ENCODE peak calls at places on chromosomes 1 and 21, in nine cellular contexts. J is NCI-H510A treated with DMSO at 0.1 percent for 48 hours; R is EL; Q is lower leg skin; W is retina; X is B cell; K is central memory CD8-positive, alpha-beta T cell; D is glomerular endothelial cell; U is MV-4-11. I is an unnamed sample.

GRCh38 chr1:212179394-212180076 is 105.7 kb upstream of the PPP2R5A start:
- DNase-seq in J (no peak), R (peak), Q (no peak), W (no peak), X (no peak), K (no peak), D (no peak), U (peak), I (peak)

GRCh38 chr1:179046808-179047636 is 21.3 kb downstream of the FAM20B start:
- DNase-seq in J (no peak), R (peak), Q (no peak), W (no peak), X (no peak), K (no peak), D (no peak), U (no peak), I (no peak)

GRCh38 chr1:99173900-99174299 is 90.4 kb upstream of the PLPPR4 start:
- DNase-seq in J (no peak), R (no peak), Q (no peak), W (no peak), X (no peak), K (no peak), D (no peak), U (no peak), I (no peak)

GRCh38 chr21:45338326-45339017 is 50.8 kb upstream of the POFUT2 start:
- DNase-seq in J (no peak), R (no peak), Q (no peak), W (no peak), X (no peak), K (no peak), D (no peak), U (no peak), I (no peak)

GRCh38 chr21:45080639-45081414 is 6.4 kb downstream of the ADARB1 start:
- DNase-seq in J (no peak), R (peak), Q (peak), W (no peak), X (no peak), K (no peak), D (no peak), U (peak), I (peak)

GRCh38 chr1:178871551-178872320 is 859 bp upstream of the ANGPTL1 start:
- DNase-seq in J (no peak), R (no peak), Q (no peak), W (no peak), X (no peak), K (no peak), D (no peak), U (no peak), I (no peak)

GRCh38 chr21:28699186-28699585 is 293.5 kb downstream of the LTN1 start:
- DNase-seq in J (no peak), R (no peak), Q (no peak), W (no peak), X (no peak), K (no peak), D (no peak), U (no peak), I (no peak)

GRCh38 chr1:66396212-66396890 is 137.6 kb upstream of the SGIP1 start:
- DNase-seq in J (no peak), R (no peak), Q (no peak), W (no peak), X (no peak), K (no peak), D (no peak), U (peak), I (no peak)

GRCh38 chr21:45388611-45389296 is 16.2 kb upstream of the COL18A1 start:
- DNase-seq in J (no peak), R (no peak), Q (peak), W (no peak), X (no peak), K (no peak), D (no peak), U (no peak), I (no peak)

GRCh38 chr1:49136738-49137251 is 360.1 kb upstream of the BEND5 start:
- DNase-seq in J (no peak), R (no peak), Q (no peak), W (no peak), X (no peak), K (no peak), D (no peak), U (no peak), I (no peak)

GRCh38 chr1:205543351-205544305 is 39.2 kb downstream of the CDK18 start:
- DNase-seq in J (peak), R (peak), Q (peak), W (peak), X (no peak), K (no peak), D (peak), U (no peak), I (peak)

GRCh38 chr1:101260531-101260930 is 23.7 kb downstream of the S1PR1 start:
- DNase-seq in J (no peak), R (peak), Q (no peak), W (no peak), X (no peak), K (no peak), D (no peak), U (no peak), I (no peak)

GRCh38 chr1:167737169-167737568 is 15.4 kb downstream of the MPZL1 start:
- DNase-seq in J (no peak), R (no peak), Q (no peak), W (no peak), X (no peak), K (no peak), D (no peak), U (peak), I (no peak)

GRCh38 chr1:41510531-41511238 is 26.2 kb upstream of the EDN2 start:
- DNase-seq in J (no peak), R (no peak), Q (no peak), W (no peak), X (no peak), K (no peak), D (no peak), U (no peak), I (no peak)

GRCh38 chr21:33971492-33972013 is 55.9 kb upstream of the ATP5PO start:
- DNase-seq in J (peak), R (peak), Q (no peak), W (no peak), X (no peak), K (no peak), D (no peak), U (no peak), I (no peak)

GRCh38 chr1:54500030-54500389 is 48.0 kb upstream of the ACOT11 start:
- DNase-seq in J (peak), R (no peak), Q (no peak), W (no peak), X (no peak), K (no peak), D (no peak), U (no peak), I (no peak)

GRCh38 chr1:9758559-9759121 is 65.1 kb downstream of the CLSTN1 start:
- DNase-seq in J (no peak), R (no peak), Q (no peak), W (no peak), X (no peak), K (no peak), D (no peak), U (no peak), I (no peak)